ENCODE peak calls at places on chromosomes 4 and X, in four cellular contexts. One of them, this sample, is unnamed.

GRCh38 chr4:6018331-6018730 is at the start of gene C4orf50:
- DNase-seq in choroid plexus epithelial cell: no peak
- DNase-seq in dorsolateral prefrontal cortex: no peak
- DNase-seq in CD8-positive, alpha-beta T cell: no peak
- DNase-seq in this sample: no peak

GRCh38 chr4:111854494-111855087 is 290.7 kb upstream of the FAM241A start:
- DNase-seq in choroid plexus epithelial cell: peak; percentile 64
- DNase-seq in dorsolateral prefrontal cortex: no peak
- DNase-seq in CD8-positive, alpha-beta T cell: no peak
- DNase-seq in this sample: peak; percentile 63

GRCh38 chrX:17520206-17520605 is 145.2 kb downstream of the NHS start:
- DNase-seq in choroid plexus epithelial cell: no peak
- DNase-seq in dorsolateral prefrontal cortex: no peak
- DNase-seq in CD8-positive, alpha-beta T cell: no peak
- DNase-seq in this sample: no peak

GRCh38 chrX:124938715-124939114 is 381.0 kb upstream of the TEX13C start:
- DNase-seq in choroid plexus epithelial cell: no peak
- DNase-seq in dorsolateral prefrontal cortex: no peak
- DNase-seq in CD8-positive, alpha-beta T cell: no peak
- DNase-seq in this sample: no peak

GRCh38 chrX:10922158-10922557 is 189.0 kb upstream of the HCCS start:
- DNase-seq in choroid plexus epithelial cell: peak; percentile 80
- DNase-seq in dorsolateral prefrontal cortex: no peak
- DNase-seq in CD8-positive, alpha-beta T cell: no peak
- DNase-seq in this sample: peak; percentile 75

GRCh38 chr4:31107362-31107761 is 387.2 kb downstream of the PCDH7 start:
- DNase-seq in choroid plexus epithelial cell: no peak
- DNase-seq in dorsolateral prefrontal cortex: no peak
- DNase-seq in CD8-positive, alpha-beta T cell: no peak
- DNase-seq in this sample: no peak

GRCh38 chr4:82275431-82276423 is 98.1 kb downstream of the HNRNPD start:
- DNase-seq in choroid plexus epithelial cell: no peak
- DNase-seq in dorsolateral prefrontal cortex: no peak
- DNase-seq in CD8-positive, alpha-beta T cell: no peak
- DNase-seq in this sample: peak; percentile 47

GRCh38 chr4:108172231-108172779 is 3.6 kb upstream of the LEF1 start:
- DNase-seq in choroid plexus epithelial cell: no peak
- DNase-seq in dorsolateral prefrontal cortex: no peak
- DNase-seq in CD8-positive, alpha-beta T cell: no peak
- DNase-seq in this sample: no peak

GRCh38 chr4:101332424-101332823 is 14.9 kb downstream of the PPP3CA start:
- DNase-seq in choroid plexus epithelial cell: no peak
- DNase-seq in dorsolateral prefrontal cortex: no peak
- DNase-seq in CD8-positive, alpha-beta T cell: no peak
- DNase-seq in this sample: no peak

GRCh38 chrX:12223650-12224049 is 85.4 kb downstream of the FRMPD4 start:
- DNase-seq in choroid plexus epithelial cell: no peak
- DNase-seq in dorsolateral prefrontal cortex: no peak
- DNase-seq in CD8-positive, alpha-beta T cell: no peak
- DNase-seq in this sample: peak; percentile 73

GRCh38 chrX:12225073-12225472 is 86.8 kb downstream of the FRMPD4 start:
- DNase-seq in choroid plexus epithelial cell: no peak
- DNase-seq in dorsolateral prefrontal cortex: no peak
- DNase-seq in CD8-positive, alpha-beta T cell: no peak
- DNase-seq in this sample: no peak

GRCh38 chrX:12227412-12228041 is 89.3 kb downstream of the FRMPD4 start:
- DNase-seq in choroid plexus epithelial cell: no peak
- DNase-seq in dorsolateral prefrontal cortex: no peak
- DNase-seq in CD8-positive, alpha-beta T cell: no peak
- DNase-seq in this sample: no peak

DNA sequence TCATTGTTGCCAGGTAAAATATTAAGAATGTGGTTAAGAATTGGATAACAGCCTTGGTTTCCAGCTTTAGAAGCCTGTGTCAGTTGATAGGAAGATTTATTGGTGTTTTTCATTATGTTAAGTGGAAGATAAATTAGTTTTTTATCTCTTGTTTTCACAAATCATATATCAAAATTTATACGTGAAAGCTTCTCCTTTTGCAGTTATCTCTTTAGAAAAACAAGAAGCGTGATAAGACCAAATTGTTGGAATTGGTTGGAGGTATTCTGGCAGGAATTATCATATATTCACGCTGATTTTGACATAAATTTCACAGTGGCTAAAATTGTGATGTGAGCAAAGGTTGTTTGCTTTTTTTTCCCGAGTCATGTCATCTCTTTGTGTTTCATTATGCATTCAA is 90.6 kb downstream of the FRMPD4 start:
- DNase-seq in choroid plexus epithelial cell: no peak
- DNase-seq in dorsolateral prefrontal cortex: no peak
- DNase-seq in CD8-positive, alpha-beta T cell: no peak
- DNase-seq in this sample: no peak
- H3K4me3 ChIP-seq in choroid plexus epithelial cell: no peak overlapping the region
- H3K4me3 ChIP-seq in dorsolateral prefrontal cortex: no peak overlapping the region
- H3K4me3 ChIP-seq in CD8-positive, alpha-beta T cell: no peak overlapping the region
- H3K4me3 ChIP-seq in this sample: no peak overlapping the region

DNA sequence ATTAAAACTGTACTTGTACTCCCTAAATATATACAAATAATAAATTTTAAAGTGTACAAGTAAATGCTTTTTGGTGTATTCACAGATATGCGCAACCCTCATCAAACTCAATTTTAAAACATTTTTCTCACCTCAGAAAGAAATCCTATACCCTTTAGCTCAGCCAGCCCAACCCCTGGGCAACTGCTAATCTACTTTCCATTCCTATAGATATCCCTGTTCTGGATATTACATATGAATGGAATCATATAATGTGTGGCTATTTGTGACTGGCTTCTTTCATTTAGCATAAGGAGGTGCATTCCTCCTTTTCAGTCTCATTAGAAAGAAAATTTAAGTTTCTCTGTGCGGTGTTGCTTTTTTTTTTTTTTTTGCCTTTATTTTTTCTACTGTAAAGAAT is 39.4 kb downstream of the INTU start:
- DNase-seq in choroid plexus epithelial cell: no peak
- DNase-seq in dorsolateral prefrontal cortex: no peak
- DNase-seq in CD8-positive, alpha-beta T cell: no peak
- DNase-seq in this sample: no peak
- TF ChIP-seq CTCF in choroid plexus epithelial cell: no peak
- TF ChIP-seq CTCF in dorsolateral prefrontal cortex: no peak
- TF ChIP-seq CTCF in CD8-positive, alpha-beta T cell: no peak
- TF ChIP-seq CTCF in this sample: no peak

DNA sequence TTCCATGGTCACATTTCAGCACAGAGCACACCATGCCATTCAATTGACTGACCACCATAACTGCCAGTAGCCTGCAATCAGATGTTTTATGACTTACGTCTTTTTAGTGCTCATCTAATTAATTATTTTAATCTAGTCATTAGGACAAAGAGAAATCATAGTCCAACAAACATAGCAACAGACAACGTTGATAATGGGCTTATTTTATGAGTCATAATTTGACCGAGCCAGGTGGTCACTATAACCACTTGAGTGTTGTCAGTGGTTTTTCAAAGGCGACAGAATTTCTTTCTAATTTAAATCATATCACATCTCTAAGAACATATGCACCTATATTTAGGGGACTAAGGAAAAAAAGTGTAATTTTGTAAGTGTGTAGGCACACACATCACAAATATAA is 1.9 kb downstream of the SEC24D start:
- DNase-seq in choroid plexus epithelial cell: peak; percentile 34
- DNase-seq in dorsolateral prefrontal cortex: no peak
- DNase-seq in CD8-positive, alpha-beta T cell: no peak
- DNase-seq in this sample: no peak
- H3K4me3 ChIP-seq in choroid plexus epithelial cell: peak overlapping the region; percentile 89
- H3K4me3 ChIP-seq in dorsolateral prefrontal cortex: no peak overlapping the region
- H3K4me3 ChIP-seq in CD8-positive, alpha-beta T cell: no peak overlapping the region
- H3K4me3 ChIP-seq in this sample: no peak overlapping the region

GRCh38 chr4:52172166-52172565 is 121.1 kb downstream of the SPATA18 start:
- DNase-seq in choroid plexus epithelial cell: peak; percentile 44
- DNase-seq in dorsolateral prefrontal cortex: no peak
- DNase-seq in CD8-positive, alpha-beta T cell: no peak
- DNase-seq in this sample: peak; percentile 31
- TF ChIP-seq CTCF in choroid plexus epithelial cell: peak; percentile 58
- TF ChIP-seq CTCF in dorsolateral prefrontal cortex: no peak
- TF ChIP-seq CTCF in CD8-positive, alpha-beta T cell: no peak
- TF ChIP-seq CTCF in this sample: peak; percentile 21

GRCh38 chr4:126856906-126857305 is 775.9 kb upstream of the INTU start:
- DNase-seq in choroid plexus epithelial cell: no peak
- DNase-seq in dorsolateral prefrontal cortex: no peak
- DNase-seq in CD8-positive, alpha-beta T cell: no peak
- DNase-seq in this sample: peak; percentile 9

GRCh38 chr4:126851391-126851790 is 781.4 kb upstream of the INTU start:
- DNase-seq in choroid plexus epithelial cell: peak; percentile 57
- DNase-seq in dorsolateral prefrontal cortex: no peak
- DNase-seq in CD8-positive, alpha-beta T cell: no peak
- DNase-seq in this sample: no peak

GRCh38 chr4:126859314-126859713 is 773.4 kb upstream of the INTU start:
- DNase-seq in choroid plexus epithelial cell: no peak
- DNase-seq in dorsolateral prefrontal cortex: no peak
- DNase-seq in CD8-positive, alpha-beta T cell: no peak
- DNase-seq in this sample: no peak

GRCh38 chr4:126850286-126850685 is 782.5 kb upstream of the INTU start:
- DNase-seq in choroid plexus epithelial cell: peak; percentile 89
- DNase-seq in dorsolateral prefrontal cortex: no peak
- DNase-seq in CD8-positive, alpha-beta T cell: no peak
- DNase-seq in this sample: peak; percentile 97

DNA sequence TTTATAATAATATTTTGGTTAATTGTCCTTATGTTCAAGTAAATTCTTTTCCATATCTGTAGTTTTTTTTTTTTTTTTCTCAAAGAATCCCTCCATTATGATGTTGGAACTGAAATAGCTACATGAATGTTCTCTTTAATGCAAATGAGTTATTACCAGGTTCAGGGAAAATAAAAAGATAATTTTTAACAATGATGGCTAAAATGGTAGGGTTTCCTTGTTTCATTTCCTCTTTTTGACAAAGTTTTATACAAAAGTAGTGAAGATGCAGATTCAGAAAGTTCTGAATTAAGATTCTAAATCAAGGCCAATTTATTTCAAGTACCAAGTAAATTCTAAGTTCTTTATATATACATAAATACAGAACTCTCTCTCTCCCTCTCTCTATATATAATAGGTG is 779.0 kb upstream of the INTU start:
- DNase-seq in choroid plexus epithelial cell: no peak
- DNase-seq in dorsolateral prefrontal cortex: no peak
- DNase-seq in CD8-positive, alpha-beta T cell: no peak
- DNase-seq in this sample: no peak
- H3K4me3 ChIP-seq in choroid plexus epithelial cell: no peak overlapping the region
- H3K4me3 ChIP-seq in dorsolateral prefrontal cortex: no peak overlapping the region
- H3K4me3 ChIP-seq in CD8-positive, alpha-beta T cell: no peak overlapping the region
- H3K4me3 ChIP-seq in this sample: no peak overlapping the region

GRCh38 chrX:42615161-42615563 is 162.8 kb downstream of the PPP1R2C start:
- DNase-seq in choroid plexus epithelial cell: no peak
- DNase-seq in dorsolateral prefrontal cortex: no peak
- DNase-seq in CD8-positive, alpha-beta T cell: no peak
- DNase-seq in this sample: peak; percentile 14
- TF ChIP-seq CTCF in choroid plexus epithelial cell: peak; percentile 2
- TF ChIP-seq CTCF in dorsolateral prefrontal cortex: no peak
- TF ChIP-seq CTCF in CD8-positive, alpha-beta T cell: no peak
- TF ChIP-seq CTCF in this sample: no peak

GRCh38 chr4:7328913-7329638 is 105.7 kb downstream of the PSAPL1 start:
- DNase-seq in choroid plexus epithelial cell: peak; percentile 73
- DNase-seq in dorsolateral prefrontal cortex: peak; percentile 69
- DNase-seq in CD8-positive, alpha-beta T cell: no peak
- DNase-seq in this sample: no peak

GRCh38 chr4:7326693-7327340 is 107.9 kb downstream of the PSAPL1 start:
- DNase-seq in choroid plexus epithelial cell: no peak
- DNase-seq in dorsolateral prefrontal cortex: peak; percentile 75
- DNase-seq in CD8-positive, alpha-beta T cell: no peak
- DNase-seq in this sample: no peak

GRCh38 chr4:7328162-7328912 is 106.4 kb downstream of the PSAPL1 start:
- DNase-seq in choroid plexus epithelial cell: no peak
- DNase-seq in dorsolateral prefrontal cortex: peak; percentile 28
- DNase-seq in CD8-positive, alpha-beta T cell: no peak
- DNase-seq in this sample: no peak

GRCh38 chr4:7326306-7326692 is 108.4 kb downstream of the PSAPL1 start:
- DNase-seq in choroid plexus epithelial cell: no peak
- DNase-seq in dorsolateral prefrontal cortex: no peak
- DNase-seq in CD8-positive, alpha-beta T cell: no peak
- DNase-seq in this sample: no peak

DNA sequence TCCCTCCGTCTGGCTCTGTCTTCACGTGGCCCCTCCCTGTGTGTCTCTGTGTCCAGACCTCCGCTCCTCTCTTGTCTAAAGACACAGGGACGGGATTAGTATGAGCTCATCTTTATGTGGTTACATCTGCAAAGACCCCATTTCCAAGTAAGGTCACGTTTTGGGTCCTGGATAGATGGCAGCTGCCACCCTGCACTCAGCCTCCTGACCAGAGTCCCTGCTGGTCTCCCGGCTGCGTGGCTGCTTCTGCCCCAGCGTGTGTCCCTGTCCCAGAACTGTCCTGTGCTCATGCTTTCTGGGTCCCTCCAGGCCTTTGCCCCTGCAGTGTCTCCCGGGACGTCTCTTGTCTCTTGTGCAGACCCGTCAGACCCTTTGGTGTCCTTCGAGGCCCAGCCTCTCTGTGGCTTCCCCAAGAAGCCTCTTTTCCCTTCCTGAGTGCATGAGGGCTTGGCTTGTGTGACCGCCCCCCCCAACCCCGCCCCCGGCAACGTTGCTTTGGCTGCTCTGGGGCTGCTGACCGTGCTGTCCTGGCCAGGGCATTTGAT is 107.3 kb downstream of the PSAPL1 start:
- DNase-seq in choroid plexus epithelial cell: no peak
- DNase-seq in dorsolateral prefrontal cortex: peak; percentile 40
- DNase-seq in CD8-positive, alpha-beta T cell: no peak
- DNase-seq in this sample: no peak
- H3K4me3 ChIP-seq in choroid plexus epithelial cell: no peak overlapping the region
- H3K4me3 ChIP-seq in dorsolateral prefrontal cortex: no peak overlapping the region
- H3K4me3 ChIP-seq in CD8-positive, alpha-beta T cell: no peak overlapping the region
- H3K4me3 ChIP-seq in this sample: no peak overlapping the region